ENCODE peak calls at places on chromosomes 11 and 22, in ten cellular contexts. B is A549; U is endothelial cell; H is stimulated activated naive CD8-positive, alpha-beta T cell treated with anti-CD3 and anti-CD28 coated beads, Interleukin-15, amount 100 ng/mL, for 72 hours; A is brain microvascular endothelial cell; X is body of pancreas; W is central memory CD4-positive, alpha-beta T cell; I is transverse colon; D is mesenteric fat pad; N is Calu3. R is an unnamed sample.

GRCh38 chr11:65423516-65424199 is 1.1 kb downstream of the NEAT1 start:
- DNase-seq in I (peak; percentile 44), D (peak; percentile 87), H (peak; percentile 71), X (peak; percentile 41), A (no peak), B (no peak), U (no peak), W (peak; percentile 9), N (no peak), R (peak; percentile 34)

GRCh38 chr11:120564573-120565301 is 53.2 kb downstream of the GRIK4 start:
- DNase-seq in H (peak; percentile 45), I (no peak), W (no peak), X (peak; percentile 27), N (peak; percentile 20), U (peak; percentile 51), A (peak; percentile 67), B (no peak), D (no peak), R (no peak)

GRCh38 chr11:104275992-104276391 is 112.0 kb upstream of the PDGFD start:
- DNase-seq in I (no peak), X (no peak), B (no peak), D (no peak), U (no peak), N (no peak), W (no peak), A (no peak), H (no peak), R (no peak)

GRCh38 chr11:63491614-63492372 is 826 bp upstream of the PLAAT5 start:
- DNase-seq in X (peak; percentile 43), N (no peak), I (no peak), B (no peak), W (peak; percentile 4), A (peak; percentile 83), D (no peak), H (no peak), U (no peak), R (no peak)

GRCh38 chr11:276219-276618 is 2.0 kb upstream of the NLRP6 start:
- DNase-seq in D (no peak), A (no peak), W (no peak), N (no peak), X (no peak), B (no peak), H (no peak), I (no peak), U (no peak), R (no peak)

GRCh38 chr11:64035581-64035980 is at the start of gene FLRT1:
- DNase-seq in U (no peak), W (no peak), X (no peak), D (no peak), N (no peak), I (no peak), A (no peak), B (no peak), H (no peak), R (no peak)

GRCh38 chr11:85941380-85941973 is 86.3 kb downstream of the CCDC83 start:
- DNase-seq in H (peak; percentile 44), I (peak; percentile 39), B (peak; percentile 47), A (peak; percentile 60), U (peak; percentile 36), D (no peak), N (peak; percentile 50), W (no peak), X (peak; percentile 49), R (no peak)

GRCh38 chr22:30434775-30435315 is 9.3 kb downstream of the MTFP1 start:
- DNase-seq in X (no peak), D (no peak), A (no peak), U (no peak), N (no peak), I (no peak), B (no peak), H (no peak), W (no peak), R (peak; percentile 18)

GRCh38 chr22:27718186-27719032 is 83.1 kb downstream of the MN1 start:
- DNase-seq in B (peak; percentile 92), U (no peak), X (peak; percentile 39), A (peak; percentile 96), N (peak; percentile 69), D (no peak), W (no peak), I (peak; percentile 57), H (no peak), R (no peak)

GRCh38 chr11:29435421-29435820 is 581.4 kb downstream of the KCNA4 start:
- DNase-seq in I (no peak), W (no peak), N (no peak), H (no peak), X (no peak), D (no peak), U (no peak), A (peak; percentile 46), B (no peak), R (no peak)

GRCh38 chr11:126456783-126457542 is 101.5 kb downstream of the ST3GAL4 start:
- DNase-seq in D (no peak), N (no peak), H (no peak), B (no peak), U (no peak), W (no peak), X (no peak), I (no peak), A (no peak), R (no peak)

GRCh38 chr11:103942646-103943045 is 93.8 kb upstream of the DDI1 start:
- DNase-seq in A (no peak), U (no peak), W (no peak), B (no peak), D (no peak), X (no peak), H (no peak), N (no peak), I (no peak), R (no peak)

GRCh38 chr22:29499852-29500251 is 19.8 kb downstream of the NEFH start:
- DNase-seq in D (no peak), A (no peak), I (no peak), W (no peak), B (no peak), H (no peak), N (no peak), U (no peak), X (no peak), R (no peak)

GRCh38 chr11:69216609-69217008 is 60.9 kb downstream of the SMIM38 start:
- DNase-seq in D (peak; percentile 47), A (no peak), I (no peak), N (no peak), U (no peak), H (no peak), W (no peak), B (no peak), X (peak; percentile 6), R (no peak)

GRCh38 chr11:35541621-35542375 is 16.4 kb upstream of the PAMR1 start:
- DNase-seq in H (no peak), D (no peak), U (no peak), A (peak; percentile 73), W (no peak), N (no peak), X (peak; percentile 23), B (no peak), I (peak; percentile 16), R (no peak)

GRCh38 chr22:20533879-20534265 is 26.5 kb downstream of the MED15 start:
- DNase-seq in W (no peak), N (no peak), U (no peak), H (no peak), I (no peak), X (no peak), B (no peak), D (no peak), A (no peak), R (no peak)

GRCh38 chr11:119352857-119353260 is 6.4 kb upstream of the MFRP start:
- DNase-seq in I (no peak), N (no peak), D (no peak), H (no peak), X (peak; percentile 84), B (no peak), U (no peak), W (no peak), A (no peak), R (no peak)

GRCh38 chr11:111119751-111120150 is 125.8 kb upstream of the POU2AF2 start:
- DNase-seq in N (no peak), D (no peak), A (no peak), W (no peak), I (no peak), H (no peak), U (no peak), B (no peak), X (no peak), R (no peak)

GRCh38 chr11:269146-269890 is 8.9 kb upstream of the NLRP6 start:
- DNase-seq in N (no peak), I (no peak), U (no peak), A (no peak), X (no peak), H (peak; percentile 70), B (no peak), D (no peak), W (peak; percentile 89), R (peak; percentile 90)

GRCh38 chr22:46632646-46633249 is 12.6 kb downstream of the GRAMD4 start:
- DNase-seq in N (no peak), X (no peak), U (no peak), A (no peak), B (no peak), I (no peak), D (no peak), H (no peak), W (no peak), R (no peak)

GRCh38 chr11:43962383-43962969 is 20.0 kb downstream of the C11orf96 start:
- DNase-seq in U (no peak), W (no peak), H (no peak), N (no peak), A (no peak), B (no peak), D (no peak), I (no peak), X (no peak), R (no peak)

GRCh38 chr22:31603574-31603973 is 58.4 kb downstream of the PISD start:
- DNase-seq in I (no peak), N (no peak), X (no peak), H (no peak), W (no peak), D (peak; percentile 74), B (no peak), U (no peak), A (no peak), R (no peak)

GRCh38 chr11:70761906-70762196 is 363.5 kb downstream of the CTTN start:
- DNase-seq in U (no peak), N (no peak), A (no peak), X (no peak), H (no peak), B (no peak), W (no peak), D (no peak), I (no peak), R (no peak)

GRCh38 chr22:46788426-46789168 is 26.1 kb downstream of the TBC1D22A start:
- DNase-seq in W (no peak), I (no peak), X (no peak), A (no peak), H (no peak), D (no peak), B (no peak), U (no peak), N (no peak), R (peak; percentile 33)

GRCh38 chr11:72377596-72377995 is 56.7 kb downstream of the CLPB start:
- DNase-seq in X (no peak), H (no peak), N (no peak), I (no peak), U (no peak), B (no peak), A (no peak), D (no peak), W (no peak), R (no peak)

GRCh38 chr11:20088368-20089260 is 71.7 kb downstream of the DBX1 start:
- DNase-seq in X (no peak), I (no peak), W (no peak), A (no peak), N (no peak), H (no peak), B (no peak), U (no peak), D (no peak), R (no peak)

GRCh38 chr22:35930933-35931332 is 97.7 kb downstream of the RBFOX2 start:
- DNase-seq in X (peak; percentile 36), U (peak; percentile 15), H (no peak), A (peak; percentile 67), D (no peak), W (no peak), I (no peak), N (peak; percentile 28), B (peak; percentile 29), R (no peak)

GRCh38 chr11:4851033-4851432 is 2.0 kb upstream of the OR51S1 start:
- DNase-seq in N (no peak), X (no peak), A (peak; percentile 81), B (no peak), H (no peak), D (no peak), W (no peak), I (no peak), U (peak; percentile 8), R (no peak)